ENCODE peak calls at places on chromosomes 5 and 9, in eight cellular contexts. One of them, this sample, is unnamed.

GRCh38 chr5:116486588-116486987 is 88.0 kb downstream of the SEMA6A start:
- DNase-seq in brain microvascular endothelial cell: no peak
- DNase-seq in AG09319: no peak
- DNase-seq in AG04450: no peak
- DNase-seq in Peyer's patch: no peak
- DNase-seq in fibroblast of lung: no peak
- DNase-seq in cardiac fibroblast: no peak
- DNase-seq in H9: no peak
- DNase-seq in this sample: no peak

GRCh38 chr5:18216016-18216415 is 581.8 kb downstream of the TAF11L14 start:
- DNase-seq in fibroblast of lung: no peak
- DNase-seq in AG09319: no peak
- DNase-seq in H9: no peak
- DNase-seq in cardiac fibroblast: no peak
- DNase-seq in Peyer's patch: no peak
- DNase-seq in AG04450: no peak
- DNase-seq in brain microvascular endothelial cell: peak; percentile 2
- DNase-seq in this sample: peak; percentile 4

GRCh38 chr9:86488794-86489193 is 134.6 kb upstream of the TUT7 start:
- DNase-seq in H9: peak; percentile 50
- DNase-seq in AG09319: no peak
- DNase-seq in brain microvascular endothelial cell: no peak
- DNase-seq in fibroblast of lung: no peak
- DNase-seq in cardiac fibroblast: no peak
- DNase-seq in AG04450: no peak
- DNase-seq in Peyer's patch: no peak
- DNase-seq in this sample: no peak

GRCh38 chr9:5500441-5501235 is 9.7 kb upstream of the PDCD1LG2 start:
- DNase-seq in brain microvascular endothelial cell: peak; percentile 78
- DNase-seq in H9: no peak
- DNase-seq in fibroblast of lung: peak; percentile 86
- DNase-seq in AG09319: no peak
- DNase-seq in Peyer's patch: no peak
- DNase-seq in AG04450: no peak
- DNase-seq in cardiac fibroblast: peak; percentile 78
- DNase-seq in this sample: peak; percentile 93

GRCh38 chr9:16060457-16061129 is 507.8 kb downstream of the CCDC171 start:
- DNase-seq in AG04450: no peak
- DNase-seq in H9: no peak
- DNase-seq in brain microvascular endothelial cell: no peak
- DNase-seq in cardiac fibroblast: no peak
- DNase-seq in fibroblast of lung: no peak
- DNase-seq in Peyer's patch: no peak
- DNase-seq in AG09319: no peak
- DNase-seq in this sample: no peak

GRCh38 chr9:107637421-107638420 is 148.2 kb upstream of the KLF4 start:
- DNase-seq in H9: peak; percentile 71
- DNase-seq in cardiac fibroblast: peak; percentile 99
- DNase-seq in brain microvascular endothelial cell: peak; percentile 95
- DNase-seq in Peyer's patch: peak; percentile 43
- DNase-seq in fibroblast of lung: peak; percentile 100
- DNase-seq in AG09319: peak; percentile 99
- DNase-seq in AG04450: peak; percentile 95
- DNase-seq in this sample: peak; percentile 97

GRCh38 chr5:1282139-1282992 is 12.5 kb downstream of the TERT start:
- DNase-seq in brain microvascular endothelial cell: no peak
- DNase-seq in fibroblast of lung: no peak
- DNase-seq in AG09319: no peak
- DNase-seq in AG04450: no peak
- DNase-seq in cardiac fibroblast: no peak
- DNase-seq in H9: peak; percentile 22
- DNase-seq in Peyer's patch: no peak
- DNase-seq in this sample: no peak

GRCh38 chr9:120868676-120869359 is 8.2 kb downstream of the PHF19 start:
- DNase-seq in brain microvascular endothelial cell: peak; percentile 92
- DNase-seq in AG04450: peak; percentile 76
- DNase-seq in cardiac fibroblast: peak; percentile 96
- DNase-seq in H9: peak; percentile 99
- DNase-seq in Peyer's patch: peak; percentile 99
- DNase-seq in AG09319: peak; percentile 83
- DNase-seq in fibroblast of lung: peak; percentile 93
- DNase-seq in this sample: peak; percentile 96

GRCh38 chr5:100708625-100709171 is 173.5 kb downstream of the FAM174A start:
- DNase-seq in cardiac fibroblast: no peak
- DNase-seq in Peyer's patch: no peak
- DNase-seq in AG04450: no peak
- DNase-seq in H9: no peak
- DNase-seq in brain microvascular endothelial cell: no peak
- DNase-seq in AG09319: no peak
- DNase-seq in fibroblast of lung: no peak
- DNase-seq in this sample: no peak

GRCh38 chr5:157470616-157471015 is 10.6 kb downstream of the NIPAL4 start:
- DNase-seq in brain microvascular endothelial cell: no peak
- DNase-seq in Peyer's patch: no peak
- DNase-seq in H9: no peak
- DNase-seq in AG09319: no peak
- DNase-seq in fibroblast of lung: no peak
- DNase-seq in AG04450: no peak
- DNase-seq in cardiac fibroblast: no peak
- DNase-seq in this sample: no peak

GRCh38 chr5:149419532-149420485 is 40.7 kb upstream of the IL17B start:
- DNase-seq in AG04450: no peak
- DNase-seq in H9: no peak
- DNase-seq in brain microvascular endothelial cell: no peak
- DNase-seq in AG09319: no peak
- DNase-seq in cardiac fibroblast: peak; percentile 71
- DNase-seq in Peyer's patch: no peak
- DNase-seq in fibroblast of lung: peak; percentile 77
- DNase-seq in this sample: no peak

GRCh38 chr5:57889558-57889957 is 406.9 kb upstream of the ACTBL2 start:
- DNase-seq in AG04450: peak; percentile 46
- DNase-seq in cardiac fibroblast: peak; percentile 61
- DNase-seq in H9: no peak
- DNase-seq in fibroblast of lung: peak; percentile 55
- DNase-seq in Peyer's patch: no peak
- DNase-seq in brain microvascular endothelial cell: peak; percentile 44
- DNase-seq in AG09319: peak; percentile 25
- DNase-seq in this sample: peak; percentile 90

GRCh38 chr9:134836406-134836970 is 44.1 kb upstream of the FCN2 start:
- DNase-seq in fibroblast of lung: no peak
- DNase-seq in cardiac fibroblast: no peak
- DNase-seq in Peyer's patch: no peak
- DNase-seq in AG04450: no peak
- DNase-seq in H9: no peak
- DNase-seq in AG09319: no peak
- DNase-seq in brain microvascular endothelial cell: no peak
- DNase-seq in this sample: no peak

GRCh38 chr9:77651203-77651602 is 3.1 kb upstream of the GNA14 start:
- DNase-seq in cardiac fibroblast: no peak
- DNase-seq in brain microvascular endothelial cell: no peak
- DNase-seq in AG04450: no peak
- DNase-seq in fibroblast of lung: no peak
- DNase-seq in H9: no peak
- DNase-seq in AG09319: no peak
- DNase-seq in Peyer's patch: no peak
- DNase-seq in this sample: no peak
- TF ChIP-seq CTCF in cardiac fibroblast: no peak
- TF ChIP-seq CTCF in brain microvascular endothelial cell: no peak
- TF ChIP-seq CTCF in AG04450: no peak
- TF ChIP-seq CTCF in fibroblast of lung: no peak
- TF ChIP-seq CTCF in H9: peak; percentile 13
- TF ChIP-seq CTCF in AG09319: no peak
- TF ChIP-seq CTCF in Peyer's patch: no peak
- TF ChIP-seq CTCF in this sample: no peak

GRCh38 chr5:83147593-83147992 is 70.2 kb downstream of the XRCC4 start:
- DNase-seq in cardiac fibroblast: no peak
- DNase-seq in Peyer's patch: no peak
- DNase-seq in fibroblast of lung: no peak
- DNase-seq in H9: no peak
- DNase-seq in AG09319: no peak
- DNase-seq in brain microvascular endothelial cell: no peak
- DNase-seq in AG04450: no peak
- DNase-seq in this sample: no peak
- TF ChIP-seq CTCF in cardiac fibroblast: no peak
- TF ChIP-seq CTCF in Peyer's patch: no peak
- TF ChIP-seq CTCF in fibroblast of lung: no peak
- TF ChIP-seq CTCF in H9: no peak
- TF ChIP-seq CTCF in AG09319: no peak
- TF ChIP-seq CTCF in brain microvascular endothelial cell: no peak
- TF ChIP-seq CTCF in AG04450: no peak
- TF ChIP-seq CTCF in this sample: no peak

DNA sequence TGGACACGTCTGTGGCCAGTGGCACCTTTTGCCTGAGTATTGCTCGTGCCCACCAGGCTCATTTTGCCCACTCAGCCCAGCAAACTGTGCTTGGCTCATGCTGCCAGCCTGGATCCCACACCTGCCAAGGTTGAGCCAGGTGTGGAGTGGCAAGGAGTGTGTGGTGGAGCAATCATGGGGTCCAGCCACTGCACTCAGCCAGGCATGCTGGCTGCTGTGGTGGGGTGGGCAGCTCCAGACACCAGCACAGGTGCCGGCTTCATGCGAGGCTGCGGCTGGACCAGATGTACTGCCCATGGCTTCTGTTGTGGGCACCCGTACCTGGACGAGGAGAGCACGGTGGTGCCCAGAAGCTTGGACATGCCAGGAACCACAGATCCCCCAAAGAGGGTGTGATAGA is 364.1 kb downstream of the TMEM38B start:
- DNase-seq in cardiac fibroblast: no peak
- DNase-seq in brain microvascular endothelial cell: no peak
- DNase-seq in AG04450: no peak
- DNase-seq in AG09319: no peak
- DNase-seq in H9: no peak
- DNase-seq in fibroblast of lung: no peak
- DNase-seq in Peyer's patch: no peak
- DNase-seq in this sample: no peak
- TF ChIP-seq CTCF in cardiac fibroblast: no peak
- TF ChIP-seq CTCF in brain microvascular endothelial cell: no peak
- TF ChIP-seq CTCF in AG04450: no peak
- TF ChIP-seq CTCF in AG09319: no peak
- TF ChIP-seq CTCF in H9: no peak
- TF ChIP-seq CTCF in fibroblast of lung: no peak
- TF ChIP-seq CTCF in Peyer's patch: no peak
- TF ChIP-seq CTCF in this sample: no peak

GRCh38 chr5:178208540-178209227 is 4.4 kb downstream of the HNRNPAB start:
- DNase-seq in fibroblast of lung: no peak
- DNase-seq in cardiac fibroblast: no peak
- DNase-seq in H9: peak; percentile 27
- DNase-seq in Peyer's patch: no peak
- DNase-seq in AG04450: no peak
- DNase-seq in brain microvascular endothelial cell: no peak
- DNase-seq in AG09319: no peak
- DNase-seq in this sample: no peak
- TF ChIP-seq CTCF in fibroblast of lung: no peak
- TF ChIP-seq CTCF in cardiac fibroblast: no peak
- TF ChIP-seq CTCF in H9: peak; percentile 48
- TF ChIP-seq CTCF in Peyer's patch: peak; percentile 9
- TF ChIP-seq CTCF in AG04450: peak; percentile 37
- TF ChIP-seq CTCF in brain microvascular endothelial cell: peak; percentile 51
- TF ChIP-seq CTCF in AG09319: no peak
- TF ChIP-seq CTCF in this sample: peak; percentile 18

GRCh38 chr5:73218552-73219171 is 45.7 kb downstream of the TMEM174 start:
- DNase-seq in H9: no peak
- DNase-seq in cardiac fibroblast: peak; percentile 63
- DNase-seq in AG04450: peak; percentile 39
- DNase-seq in fibroblast of lung: peak; percentile 60
- DNase-seq in AG09319: no peak
- DNase-seq in Peyer's patch: no peak
- DNase-seq in brain microvascular endothelial cell: peak; percentile 48
- DNase-seq in this sample: peak; percentile 71
- TF ChIP-seq CTCF in H9: peak; percentile 59
- TF ChIP-seq CTCF in cardiac fibroblast: peak; percentile 60
- TF ChIP-seq CTCF in AG04450: peak; percentile 71
- TF ChIP-seq CTCF in fibroblast of lung: peak; percentile 58
- TF ChIP-seq CTCF in AG09319: peak; percentile 63
- TF ChIP-seq CTCF in Peyer's patch: peak; percentile 43
- TF ChIP-seq CTCF in brain microvascular endothelial cell: peak; percentile 75
- TF ChIP-seq CTCF in this sample: peak; percentile 63